ENCODE peak calls at places on chromosome 4, in seven cellular contexts. R, U, N, Q, T, J and S are unnamed samples.

GRCh38 chr4:56959064-56959463 is 18.3 kb downstream of the NOA1 start:
- DNase-seq in N (no peak), J (no peak), Q (no peak), R (no peak), T (no peak), U (no peak), S (no peak)

GRCh38 chr4:52844596-52844995 is 17.5 kb upstream of the RASL11B start:
- DNase-seq in J (no peak), R (no peak), Q (no peak), T (no peak), N (no peak), U (no peak), S (no peak)

GRCh38 chr4:184765473-184766346 is 31.8 kb upstream of the CENPU start:
- DNase-seq in U (no peak), J (no peak), Q (no peak), T (no peak), R (no peak), N (no peak), S (no peak)

GRCh38 chr4:144985014-144985413 is 113.0 kb downstream of the ANAPC10 start:
- DNase-seq in Q (no peak), U (no peak), T (no peak), R (no peak), N (no peak), J (no peak), S (no peak)

GRCh38 chr4:140095694-140096482 is 58.1 kb downstream of the MAML3 start:
- DNase-seq in J (peak; percentile 62), R (peak; percentile 48), Q (no peak), N (peak; percentile 82), T (peak; percentile 78), U (no peak), S (no peak)

GRCh38 chr4:10462876-10463275 is 5.7 kb upstream of the ZNF518B start:
- DNase-seq in U (no peak), T (no peak), Q (no peak), J (no peak), N (no peak), R (no peak), S (no peak)

GRCh38 chr4:84915396-84915780 is 51.1 kb downstream of the WDFY3 start:
- DNase-seq in T (no peak), J (no peak), R (no peak), Q (no peak), N (no peak), U (no peak), S (no peak)

GRCh38 chr4:109574443-109574850 is 14.4 kb downstream of the MCUB start:
- DNase-seq in R (no peak), Q (no peak), U (no peak), J (no peak), N (peak; percentile 57), T (peak; percentile 14), S (no peak)

GRCh38 chr4:99317354-99317753 is 3.8 kb downstream of the ADH1B start:
- DNase-seq in U (no peak), T (no peak), J (no peak), R (no peak), Q (no peak), N (no peak), S (no peak)

GRCh38 chr4:142402925-142403324 is 443.2 kb downstream of the INPP4B start:
- DNase-seq in U (no peak), Q (no peak), J (peak; percentile 52), T (no peak), R (peak; percentile 45), N (peak; percentile 43), S (no peak)

GRCh38 chr4:87547016-87547708 is 18.0 kb upstream of the SPARCL1 start:
- DNase-seq in N (no peak), T (no peak), U (no peak), Q (no peak), J (no peak), R (no peak), S (no peak)

GRCh38 chr4:173821031-173821430 is 291.0 kb upstream of the HAND2 start:
- DNase-seq in Q (no peak), T (no peak), R (no peak), U (no peak), N (no peak), J (peak; percentile 23), S (no peak)

GRCh38 chr4:45438047-45438446 is 685.8 kb downstream of the GABRG1 start:
- DNase-seq in R (no peak), U (no peak), J (no peak), T (no peak), Q (no peak), N (no peak), S (no peak)

GRCh38 chr4:8641931-8642650 is 49.5 kb downstream of the CPZ start:
- DNase-seq in N (peak; percentile 37), R (no peak), T (no peak), J (no peak), Q (no peak), U (no peak), S (no peak)

GRCh38 chr4:122783301-122784215 is 43.1 kb upstream of the FGF2 start:
- DNase-seq in R (no peak), Q (peak; percentile 14), N (no peak), T (peak; percentile 93), J (peak; percentile 66), U (no peak), S (peak; percentile 86)

GRCh38 chr4:153440475-153440874 is 25.7 kb upstream of the TMEM131L start:
- DNase-seq in T (no peak), J (no peak), Q (no peak), R (no peak), N (peak; percentile 4), U (no peak), S (no peak)

GRCh38 chr4:168859100-168859499 is 151.0 kb downstream of the CBR4 start:
- DNase-seq in Q (no peak), R (no peak), N (no peak), T (no peak), J (no peak), U (no peak), S (no peak)

GRCh38 chr4:144090744-144091143 is 49.8 kb downstream of the GYPA start:
- DNase-seq in Q (no peak), R (no peak), T (no peak), J (no peak), U (no peak), N (no peak), S (no peak)

GRCh38 chr4:42519803-42520417 is 122.6 kb downstream of the SHISA3 start:
- DNase-seq in U (peak; percentile 78), T (peak; percentile 17), N (peak; percentile 23), J (peak; percentile 39), R (peak; percentile 9), Q (peak; percentile 66), S (peak; percentile 52)

GRCh38 chr4:131566026-131566425 is 1583.1 kb upstream of the PCDH10 start:
- DNase-seq in Q (no peak), R (no peak), T (no peak), J (no peak), N (no peak), U (no peak), S (no peak)

GRCh38 chr4:2962099-2962455 is 1.1 kb downstream of the NOP14 start:
- DNase-seq in Q (peak; percentile 25), J (no peak), T (no peak), N (peak; percentile 28), U (no peak), R (peak; percentile 81), S (no peak)

GRCh38 chr4:180150818-180151217 is 2092.4 kb upstream of the TENM3 start:
- DNase-seq in J (peak; percentile 11), T (no peak), Q (no peak), N (peak; percentile 43), U (no peak), R (no peak), S (peak; percentile 55)

GRCh38 chr4:8129136-8129535 is 29.5 kb downstream of the ABLIM2 start:
- DNase-seq in U (no peak), R (no peak), Q (no peak), N (no peak), T (no peak), J (no peak), S (no peak)

GRCh38 chr4:5341151-5341925 is 290.1 kb downstream of the STK32B start:
- DNase-seq in Q (no peak), R (no peak), N (no peak), T (no peak), J (no peak), U (no peak), S (no peak)

GRCh38 chr4:38160487-38161207 is 200.4 kb downstream of the PTTG2 start:
- DNase-seq in U (no peak), J (peak; percentile 69), Q (no peak), T (peak; percentile 68), N (peak; percentile 96), R (peak; percentile 60), S (no peak)

GRCh38 chr4:110886270-110886669 is 263.4 kb upstream of the PITX2 start:
- DNase-seq in T (no peak), J (no peak), Q (no peak), U (no peak), N (no peak), R (no peak), S (no peak)

GRCh38 chr4:1520145-1520661 is 114.0 kb upstream of the NKX1-1 start:
- DNase-seq in T (no peak), R (no peak), U (no peak), N (no peak), Q (peak; percentile 8), J (no peak), S (no peak)

GRCh38 chr4:164997324-164997723 is 19.9 kb upstream of the TRIM61 start:
- DNase-seq in J (peak; percentile 30), N (peak; percentile 9), R (no peak), Q (no peak), U (no peak), T (peak; percentile 27), S (peak; percentile 68)